ENCODE peak calls at places on chromosomes 7 and 10, in nine cellular contexts. X is spleen, Q is heart left ventricle, V is thoracic aorta, Y is A673, A is lower lobe of right lung, L is mammary epithelial cell, K is suprapubic skin, H is left ventricle myocardium inferior. T is an unnamed sample.
A peak's percentile ranks its signal among the peaks of the same experiment; 100 is the strongest.

GRCh38 chr7:44574286-44574872 is 671 bp upstream of the DDX56 start:
- DNase-seq in X (no peak), Q (no peak), V (no peak), Y (no peak), A (no peak), L (no peak), K (peak; percentile 38), H (no peak), T (no peak)

GRCh38 chr7:41956276-41956675 is 253.4 kb upstream of the INHBA start:
- DNase-seq in X (no peak), Q (no peak), V (no peak), Y (no peak), A (no peak), L (no peak), K (no peak), H (no peak), T (no peak)

GRCh38 chr10:86349474-86349873 is 17.1 kb downstream of the GRID1 start:
- DNase-seq in X (peak; percentile 43), Q (no peak), V (no peak), Y (peak; percentile 30), A (peak; percentile 10), L (no peak), K (peak; percentile 13), H (no peak), T (no peak)

GRCh38 chr10:16967000-16967865 is 150.0 kb upstream of the RSU1 start:
- DNase-seq in X (no peak), Q (no peak), V (no peak), Y (no peak), A (no peak), L (no peak), K (no peak), H (no peak), T (peak; percentile 88)

GRCh38 chr10:6543431-6544005 is 36.6 kb downstream of the PRKCQ start:
- DNase-seq in X (no peak), Q (no peak), V (no peak), Y (no peak), A (no peak), L (no peak), K (no peak), H (no peak), T (no peak)

GRCh38 chr7:25249772-25250171 is 21.5 kb upstream of the NPVF start:
- DNase-seq in X (no peak), Q (no peak), V (no peak), Y (no peak), A (no peak), L (no peak), K (no peak), H (no peak), T (no peak)

GRCh38 chr10:110725809-110726641 is 81.9 kb downstream of the RBM20 start:
- DNase-seq in X (no peak), Q (no peak), V (no peak), Y (no peak), A (no peak), L (peak; percentile 35), K (no peak), H (no peak), T (no peak)

GRCh38 chr7:131235489-131236317 is 92.0 kb upstream of the MKLN1 start:
- DNase-seq in X (no peak), Q (no peak), V (peak; percentile 41), Y (peak; percentile 56), A (no peak), L (peak; percentile 96), K (no peak), H (no peak), T (peak; percentile 93)

GRCh38 chr7:200704-201103 is 8.3 kb downstream of the FAM20C start:
- DNase-seq in X (no peak), Q (no peak), V (no peak), Y (no peak), A (no peak), L (no peak), K (no peak), H (no peak), T (no peak)
- TF ChIP-seq CTCF in X (no peak), Q (no peak), V (no peak), Y (no peak), A (no peak), L (peak; percentile 30), K (no peak), H (no peak), T (no peak)

DNA sequence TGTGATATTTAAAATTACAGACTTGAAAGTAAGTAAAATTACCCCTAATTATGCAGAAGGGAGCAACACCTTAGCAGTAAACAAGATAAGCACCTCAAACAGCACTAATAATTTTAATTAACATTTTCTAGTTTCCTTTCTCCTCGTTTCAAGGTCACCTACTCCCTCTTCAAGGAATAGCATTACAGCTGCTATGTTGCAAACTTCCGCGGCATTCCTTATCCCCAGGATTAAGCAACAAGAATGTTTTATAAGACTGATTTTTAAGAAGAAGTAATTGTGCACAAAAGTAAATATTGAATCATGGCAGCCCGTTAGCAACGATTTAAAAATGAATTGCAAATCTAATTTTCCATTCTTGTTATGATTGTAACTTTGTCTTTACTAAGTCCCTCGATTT is 593.6 kb upstream of the MGMT start:
- DNase-seq in X (no peak), Q (no peak), V (no peak), Y (no peak), A (no peak), L (no peak), K (peak; percentile 17), H (no peak), T (no peak)
- H3K9me3 ChIP-seq in X (no peaks in the 10 kb centered on the region), Q (no peaks in the 10 kb centered on the region), V (no peaks in the 10 kb centered on the region), Y (no peaks in the 10 kb centered on the region), A (no peaks in the 10 kb centered on the region), L (peaks cover 22% of the 10 kb centered on the region), K (no peaks in the 10 kb centered on the region), H (no peaks in the 10 kb centered on the region), T (peaks cover 45% of the 10 kb centered on the region)

GRCh38 chr10:100874702-100875483 is 37.9 kb upstream of the SLF2 start:
- DNase-seq in X (no peak), Q (no peak), V (no peak), Y (no peak), A (no peak), L (no peak), K (no peak), H (no peak), T (no peak)

GRCh38 chr10:100873825-100874326 is 38.9 kb upstream of the SLF2 start:
- DNase-seq in X (no peak), Q (no peak), V (no peak), Y (no peak), A (no peak), L (no peak), K (no peak), H (no peak), T (no peak)

GRCh38 chr10:100873081-100873824 is 39.5 kb upstream of the SLF2 start:
- DNase-seq in X (no peak), Q (no peak), V (no peak), Y (no peak), A (no peak), L (no peak), K (no peak), H (no peak), T (no peak)

GRCh38 chr10:100869399-100869798 is 43.4 kb upstream of the SLF2 start:
- DNase-seq in X (no peak), Q (no peak), V (no peak), Y (no peak), A (no peak), L (no peak), K (no peak), H (no peak), T (no peak)

DNA sequence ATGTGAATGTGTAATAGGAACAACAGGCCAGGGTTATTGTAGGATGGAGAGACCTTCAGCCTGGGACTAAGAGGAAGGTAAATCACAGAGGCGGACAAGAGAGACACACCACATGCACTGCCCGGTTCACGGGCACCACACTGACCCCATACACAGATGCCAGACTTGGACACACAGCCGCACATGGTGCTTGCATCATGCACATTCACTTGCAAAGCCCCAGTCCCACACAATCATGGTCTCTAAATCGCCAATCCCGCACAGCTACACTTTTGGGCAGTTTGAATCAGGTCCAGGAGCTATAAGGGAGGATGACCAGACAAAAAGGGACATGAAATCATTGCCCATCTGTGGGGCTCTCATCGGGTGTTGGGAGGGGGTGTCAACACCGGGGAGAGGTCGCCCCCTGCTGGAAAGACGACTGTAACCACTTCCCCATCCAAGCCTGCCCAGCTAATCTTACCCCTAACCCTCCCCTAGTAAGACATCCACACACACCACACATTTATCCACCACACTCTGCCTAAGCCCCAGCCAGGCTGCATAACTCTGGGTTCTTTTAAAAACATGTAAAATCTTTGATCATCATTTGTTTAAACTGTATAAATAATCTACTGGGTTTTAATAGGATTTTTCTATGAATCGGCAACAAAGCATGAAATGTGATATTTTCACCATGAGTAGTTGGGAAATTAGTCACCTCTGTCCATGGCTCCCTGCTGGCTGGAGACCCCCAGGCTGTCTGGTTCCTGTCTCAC is 40.5 kb upstream of the SLF2 start:
- DNase-seq in X (no peak), Q (no peak), V (no peak), Y (peak; percentile 68), A (no peak), L (peak; percentile 20), K (no peak), H (no peak), T (peak; percentile 37)
- TF ChIP-seq CTCF in X (peak; percentile 61), Q (peak; percentile 37), V (no peak), Y (peak; percentile 87), A (peak; percentile 33), L (peak; percentile 69), K (peak; percentile 13), H (peak; percentile 47), T (peak; percentile 64)

DNA sequence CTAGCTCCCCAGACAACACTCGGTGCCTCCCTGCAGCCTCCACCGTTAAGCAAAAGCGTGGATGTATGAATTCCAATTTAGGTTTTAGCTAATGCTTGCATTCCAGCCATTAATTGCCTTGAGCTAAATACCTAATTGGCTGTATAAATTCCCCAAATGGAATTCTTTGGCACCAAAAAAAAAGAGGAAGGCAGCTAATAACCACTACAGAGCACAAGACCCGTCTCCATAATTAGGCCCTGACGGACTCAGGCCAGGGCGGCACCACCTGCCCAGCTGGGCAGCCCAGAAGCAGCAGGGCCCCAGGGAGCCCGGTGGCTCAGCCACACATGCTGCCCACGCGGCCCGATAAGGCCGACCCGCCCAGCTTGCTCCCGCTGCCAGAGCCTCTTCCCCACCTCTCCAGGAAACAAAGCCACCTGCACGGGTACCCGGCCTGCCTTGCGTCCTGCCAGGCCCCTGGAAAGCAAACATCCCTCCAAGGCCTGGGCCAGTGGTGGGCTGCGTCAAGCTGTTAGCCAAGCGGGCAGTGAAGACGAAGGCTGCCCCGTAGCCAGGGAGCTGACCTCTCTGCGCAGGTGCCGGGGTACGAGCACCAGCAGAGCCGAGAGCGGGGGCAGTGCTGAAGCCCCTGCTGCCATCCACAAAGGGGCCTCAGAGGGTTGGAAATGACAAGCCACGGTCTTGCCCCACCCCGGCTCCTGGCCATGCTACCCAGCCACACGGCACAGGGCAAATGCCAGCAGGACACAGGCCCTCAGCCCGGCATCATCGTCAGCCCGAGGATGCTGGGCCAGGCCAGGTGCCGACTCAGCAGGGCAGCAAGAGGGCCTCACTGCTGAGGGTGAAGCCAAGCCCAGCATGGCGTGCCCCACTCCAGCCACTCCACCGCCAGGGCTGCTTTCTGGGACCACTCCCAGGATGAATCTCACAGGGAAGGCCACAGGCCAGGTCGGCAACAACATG is 140.1 kb downstream of the PTPRN2 start:
- DNase-seq in X (no peak), Q (no peak), V (no peak), Y (no peak), A (no peak), L (no peak), K (no peak), H (no peak), T (no peak)
- H3K9me3 ChIP-seq in X (no peaks in the 10 kb centered on the region), Q (no peaks in the 10 kb centered on the region), V (no peaks in the 10 kb centered on the region), Y (no peaks in the 10 kb centered on the region), A (no peaks in the 10 kb centered on the region), L (peaks cover 17% of the 10 kb centered on the region), K (no peaks in the 10 kb centered on the region), H (no peaks in the 10 kb centered on the region), T (peaks cover 87% of the 10 kb centered on the region)

GRCh38 chr10:98331888-98332287 is 63.9 kb upstream of the LOXL4 start:
- DNase-seq in X (no peak), Q (no peak), V (no peak), Y (peak; percentile 19), A (no peak), L (peak; percentile 17), K (no peak), H (no peak), T (no peak)
- TF ChIP-seq CTCF in X (no peak), Q (peak; percentile 28), V (no peak), Y (peak; percentile 54), A (no peak), L (peak; percentile 79), K (peak; percentile 25), H (peak; percentile 42), T (peak; percentile 29)

T was measured in AG04450.